ENCODE peak calls at places on chromosomes 13 and 19, in four cellular contexts. V is BE2C, F is B cell, H is body of pancreas. N is an unnamed sample.
A peak's percentile ranks its signal among the peaks of the same experiment; 100 is the strongest.

GRCh38 chr19:33132425-33132824 is 511 bp downstream of the WDR88 start:
- DNase-seq in V (no peak), F (no peak), H (no peak), N (peak; percentile 56)

GRCh38 chr19:19405919-19406877 is 723 bp downstream of the GATAD2A start:
- DNase-seq in V (peak; percentile 67), F (peak; percentile 70), H (peak; percentile 64), N (peak; percentile 45)

GRCh38 chr13:20351279-20352022 is 119.3 kb upstream of the GJB6 start:
- DNase-seq in V (no peak), F (no peak), H (no peak), N (no peak)

GRCh38 chr19:46844067-46844489 is 6.6 kb downstream of the AP2S1 start:
- DNase-seq in V (no peak), F (no peak), H (no peak), N (no peak)

GRCh38 chr13:25806304-25806974 is 245.4 kb downstream of the SHISA2 start:
- DNase-seq in V (no peak), F (no peak), H (no peak), N (no peak)

GRCh38 chr19:42512130-42512636 is 16.1 kb downstream of the CEACAM1 start:
- DNase-seq in V (no peak), F (no peak), H (no peak), N (no peak)

GRCh38 chr13:21015284-21015683 is 46.1 kb downstream of the LATS2 start:
- DNase-seq in V (no peak), F (no peak), H (no peak), N (no peak)

GRCh38 chr19:38247126-38247525 is 9.0 kb downstream of the PPP1R14A start:
- DNase-seq in V (no peak), F (no peak), H (no peak), N (no peak)

GRCh38 chr13:27172495-27172842 is 858 bp upstream of the USP12 start:
- DNase-seq in V (no peak), F (peak; percentile 50), H (no peak), N (peak; percentile 34)

DNA sequence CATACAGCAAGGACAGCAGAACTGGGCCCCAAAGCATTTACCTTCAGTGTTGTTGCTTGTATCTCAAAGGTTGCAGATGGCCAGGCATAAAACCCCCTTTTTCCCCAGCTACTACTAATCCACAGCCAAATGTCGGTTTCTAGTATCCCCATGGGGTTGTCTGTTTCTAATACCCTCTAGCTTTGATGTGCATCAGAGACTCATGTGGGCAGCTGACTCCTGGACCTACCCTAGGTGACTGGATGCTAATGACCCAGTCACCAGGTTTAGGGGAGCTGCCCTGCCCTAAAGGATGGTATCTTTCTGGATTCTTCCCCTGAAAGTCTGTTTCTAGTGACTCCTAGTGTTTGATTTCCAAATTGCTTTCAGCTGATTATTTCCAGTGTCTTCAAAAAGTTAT is 23.9 kb downstream of the TJP3 start:
- DNase-seq in V (no peak), F (no peak), H (no peak), N (no peak)
- TF ChIP-seq CTCF in V (no peak), F (no peak), H (no peak), N (no peak)

DNA sequence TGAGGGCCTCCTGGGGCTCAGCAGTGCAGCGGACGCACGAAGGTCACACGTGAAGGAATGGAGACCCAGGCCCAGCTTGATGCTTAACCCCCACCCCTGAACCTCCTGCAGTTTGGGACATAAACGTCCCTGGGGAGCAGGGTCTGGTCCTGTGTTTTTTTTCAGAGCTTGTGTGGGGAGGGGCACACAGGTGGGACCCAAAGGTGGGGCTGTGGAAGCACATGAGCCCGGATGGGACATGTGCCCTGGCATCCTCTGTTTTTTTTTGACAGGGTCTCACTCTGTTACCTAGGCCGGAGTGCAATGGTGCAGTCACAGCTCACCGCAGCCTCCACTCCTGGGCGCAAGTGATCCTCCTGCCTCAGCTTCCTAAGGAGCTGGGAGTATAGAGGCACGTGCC is 20.5 kb downstream of the UBXN6 start:
- DNase-seq in V (no peak), F (no peak), H (no peak), N (no peak)
- TF ChIP-seq CTCF in V (no peak), F (no peak), H (no peak), N (no peak)

GRCh38 chr13:100473087-100473486 is 115.5 kb downstream of the GGACT start:
- DNase-seq in V (no peak), F (no peak), H (no peak), N (no peak)
- TF ChIP-seq CTCF in V (peak; percentile 3), F (no peak), H (no peak), N (no peak)

GRCh38 chr13:29905845-29906244 is 55.4 kb upstream of the UBL3 start:
- DNase-seq in V (no peak), F (no peak), H (no peak), N (no peak)

GRCh38 chr13:29906432-29907011 is 56.1 kb upstream of the UBL3 start:
- DNase-seq in V (no peak), F (no peak), H (no peak), N (no peak)

GRCh38 chr13:29908411-29908810 is 58.0 kb upstream of the UBL3 start:
- DNase-seq in V (no peak), F (no peak), H (no peak), N (no peak)

GRCh38 chr13:29908917-29909755 is 58.7 kb upstream of the UBL3 start:
- DNase-seq in V (peak; percentile 19), F (no peak), H (no peak), N (no peak)

DNA sequence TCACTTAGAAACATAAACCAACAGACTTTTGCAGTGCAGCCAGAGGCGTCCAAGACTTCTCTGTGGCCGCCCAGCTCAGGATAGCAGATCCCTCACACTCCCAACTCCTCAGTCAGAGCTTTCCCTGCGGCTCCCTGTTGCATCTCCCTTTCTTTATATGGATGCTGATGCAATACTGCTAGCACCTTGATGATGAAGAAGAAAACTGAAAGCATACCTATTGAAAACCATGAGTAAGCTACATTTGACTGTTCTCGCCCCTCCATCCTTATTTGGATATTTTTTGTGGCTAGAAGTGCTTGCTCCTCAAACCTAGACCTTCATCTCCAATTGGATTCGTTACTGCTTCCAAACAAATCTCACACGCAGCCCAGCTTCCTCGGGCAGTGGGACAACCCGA is 57.3 kb upstream of the UBL3 start:
- DNase-seq in V (no peak), F (no peak), H (no peak), N (no peak)
- TF ChIP-seq CTCF in V (no peak), F (no peak), H (no peak), N (no peak)

GRCh38 chr19:2061936-2062729 is 11.1 kb upstream of the MKNK2 start:
- DNase-seq in V (no peak), F (no peak), H (no peak), N (no peak)
- TF ChIP-seq CTCF in V (no peak), F (no peak), H (no peak), N (peak; percentile 15)

GRCh38 chr19:39432677-39433025 is 3.1 kb downstream of the RPS16 start:
- DNase-seq in V (no peak), F (no peak), H (no peak), N (no peak)
- TF ChIP-seq CTCF in V (no peak), F (no peak), H (no peak), N (no peak)

GRCh38 chr13:109155301-109155761 is 525.9 kb downstream of the MYO16 start:
- DNase-seq in V (no peak), F (no peak), H (no peak), N (no peak)
- TF ChIP-seq CTCF in V (no peak), F (no peak), H (no peak), N (no peak)